ENCODE peak calls at places on chromosome 17, in six cellular contexts. One of them, this sample, is unnamed.

GRCh38 chr17:81494984-81495383 is 17.6 kb downstream of the ACTG1 start:
- DNase-seq in GM12892: no peak
- DNase-seq in K562: no peak
- DNase-seq in HepG2: no peak
- DNase-seq in H1: no peak
- DNase-seq in GM12878: no peak
- DNase-seq in this sample: no peak

GRCh38 chr17:67440311-67441051 is 63.4 kb downstream of the PITPNC1 start:
- DNase-seq in GM12892: no peak
- DNase-seq in K562: no peak
- DNase-seq in HepG2: no peak
- DNase-seq in H1: no peak
- DNase-seq in GM12878: no peak
- DNase-seq in this sample: no peak

GRCh38 chr17:37710344-37710886 is 34.4 kb downstream of the HNF1B start:
- DNase-seq in GM12892: no peak
- DNase-seq in K562: peak
- DNase-seq in HepG2: peak
- DNase-seq in H1: peak
- DNase-seq in GM12878: no peak
- DNase-seq in this sample: no peak

GRCh38 chr17:78986048-78986648 is 6.4 kb upstream of the LGALS3BP start:
- DNase-seq in GM12892: no peak
- DNase-seq in K562: peak
- DNase-seq in HepG2: peak
- DNase-seq in H1: no peak
- DNase-seq in GM12878: no peak
- DNase-seq in this sample: no peak

GRCh38 chr17:57045868-57046671 is 39.0 kb upstream of the AKAP1 start:
- DNase-seq in GM12892: peak
- DNase-seq in K562: no peak
- DNase-seq in HepG2: no peak
- DNase-seq in H1: no peak
- DNase-seq in GM12878: no peak
- DNase-seq in this sample: peak

GRCh38 chr17:1322469-1322868 is 43.0 kb downstream of the TRARG1 start:
- DNase-seq in GM12892: no peak
- DNase-seq in K562: no peak
- DNase-seq in HepG2: no peak
- DNase-seq in H1: no peak
- DNase-seq in GM12878: no peak
- DNase-seq in this sample: no peak

GRCh38 chr17:41913798-41914197 is 5.0 kb downstream of the ACLY start:
- DNase-seq in GM12892: no peak
- DNase-seq in K562: no peak
- DNase-seq in HepG2: no peak
- DNase-seq in H1: no peak
- DNase-seq in GM12878: no peak
- DNase-seq in this sample: no peak

GRCh38 chr17:81927653-81928496 is at the start of gene MAFG:
- DNase-seq in GM12892: peak
- DNase-seq in K562: peak
- DNase-seq in HepG2: peak
- DNase-seq in H1: peak
- DNase-seq in GM12878: peak
- DNase-seq in this sample: peak

GRCh38 chr17:79389896-79390295 is 221.0 kb downstream of the RBFOX3 start:
- DNase-seq in GM12892: no peak
- DNase-seq in K562: no peak
- DNase-seq in HepG2: no peak
- DNase-seq in H1: no peak
- DNase-seq in GM12878: no peak
- DNase-seq in this sample: no peak

GRCh38 chr17:170130-170654 is 11.3 kb downstream of the DOC2B start:
- DNase-seq in GM12892: no peak
- DNase-seq in K562: no peak
- DNase-seq in HepG2: no peak
- DNase-seq in H1: no peak
- DNase-seq in GM12878: no peak
- DNase-seq in this sample: no peak

GRCh38 chr17:29847527-29847931 is 82.5 kb downstream of the SSH2 start:
- DNase-seq in GM12892: no peak
- DNase-seq in K562: no peak
- DNase-seq in HepG2: no peak
- DNase-seq in H1: no peak
- DNase-seq in GM12878: no peak
- DNase-seq in this sample: no peak

GRCh38 chr17:50560931-50561750 is 626 bp downstream of the CACNA1G start:
- DNase-seq in GM12892: no peak
- DNase-seq in K562: no peak
- DNase-seq in HepG2: no peak
- DNase-seq in H1: no peak
- DNase-seq in GM12878: no peak
- DNase-seq in this sample: no peak

GRCh38 chr17:54947396-54947795 is 21.1 kb downstream of the COX11 start:
- DNase-seq in GM12892: no peak
- DNase-seq in K562: no peak
- DNase-seq in HepG2: peak
- DNase-seq in H1: no peak
- DNase-seq in GM12878: no peak
- DNase-seq in this sample: no peak

DNA sequence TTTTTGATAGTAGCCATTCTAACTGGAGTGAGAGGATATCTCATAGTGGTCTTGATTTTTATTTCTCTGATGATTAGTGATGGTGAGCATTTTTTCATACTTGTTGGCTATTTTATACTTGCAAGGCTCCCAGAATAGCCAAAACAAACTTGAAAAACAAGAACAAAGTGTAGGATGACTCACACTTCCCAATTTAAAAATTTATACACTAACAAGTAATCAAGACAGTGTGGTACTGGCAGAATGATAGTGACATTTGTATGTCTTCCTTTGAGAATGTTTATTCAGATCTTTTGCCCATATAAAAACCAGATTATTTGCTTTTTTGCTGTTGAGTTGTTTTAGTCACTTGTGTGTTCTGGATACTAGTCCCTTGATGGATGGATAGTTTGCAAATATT is 17.8 kb downstream of the SPECC1 start:
- DNase-seq in GM12892: no peak
- DNase-seq in K562: no peak
- DNase-seq in HepG2: no peak
- DNase-seq in H1: no peak
- DNase-seq in GM12878: no peak
- DNase-seq in this sample: no peak
- TF ChIP-seq TAF1 in GM12892: no peak
- TF ChIP-seq TAF1 in K562: no peak
- TF ChIP-seq TAF1 in HepG2: no peak
- TF ChIP-seq TAF1 in H1: no peak
- TF ChIP-seq TAF1 in GM12878: no peak
- TF ChIP-seq TAF1 in this sample: no peak

GRCh38 chr17:44900894-44901293 is 1.6 kb upstream of the EFTUD2 start:
- DNase-seq in GM12892: no peak
- DNase-seq in K562: no peak
- DNase-seq in HepG2: no peak
- DNase-seq in H1: no peak
- DNase-seq in GM12878: no peak
- DNase-seq in this sample: no peak

GRCh38 chr17:44898768-44899073 is 524 bp downstream of the EFTUD2 start:
- DNase-seq in GM12892: no peak
- DNase-seq in K562: no peak
- DNase-seq in HepG2: peak
- DNase-seq in H1: no peak
- DNase-seq in GM12878: no peak
- DNase-seq in this sample: no peak

GRCh38 chr17:44901323-44901965 is 2.2 kb upstream of the EFTUD2 start:
- DNase-seq in GM12892: no peak
- DNase-seq in K562: no peak
- DNase-seq in HepG2: no peak
- DNase-seq in H1: no peak
- DNase-seq in GM12878: no peak
- DNase-seq in this sample: no peak

GRCh38 chr17:44902135-44902760 is 3.0 kb upstream of the EFTUD2 start:
- DNase-seq in GM12892: no peak
- DNase-seq in K562: no peak
- DNase-seq in HepG2: no peak
- DNase-seq in H1: no peak
- DNase-seq in GM12878: no peak
- DNase-seq in this sample: no peak

GRCh38 chr17:44899074-44899782 is at the start of gene EFTUD2:
- DNase-seq in GM12892: peak
- DNase-seq in K562: peak
- DNase-seq in HepG2: peak
- DNase-seq in H1: peak
- DNase-seq in GM12878: peak
- DNase-seq in this sample: peak
- TF ChIP-seq POLR2A in GM12892: peak
- TF ChIP-seq POLR2A in K562: peak
- TF ChIP-seq POLR2A in HepG2: peak
- TF ChIP-seq POLR2A in H1: no peak
- TF ChIP-seq POLR2A in GM12878: peak
- TF ChIP-seq POLR2A in this sample: peak

GRCh38 chr17:59765038-59765437 is 57.6 kb downstream of the VMP1 start:
- DNase-seq in GM12892: no peak
- DNase-seq in K562: no peak
- DNase-seq in HepG2: no peak
- DNase-seq in H1: no peak
- DNase-seq in GM12878: no peak
- DNase-seq in this sample: no peak

GRCh38 chr17:59766486-59766885 is 59.0 kb downstream of the VMP1 start:
- DNase-seq in GM12892: no peak
- DNase-seq in K562: no peak
- DNase-seq in HepG2: no peak
- DNase-seq in H1: no peak
- DNase-seq in GM12878: no peak
- DNase-seq in this sample: no peak

GRCh38 chr17:59771093-59771492 is 63.6 kb downstream of the VMP1 start:
- DNase-seq in GM12892: no peak
- DNase-seq in K562: no peak
- DNase-seq in HepG2: no peak
- DNase-seq in H1: no peak
- DNase-seq in GM12878: no peak
- DNase-seq in this sample: no peak

GRCh38 chr17:59767176-59767575 is 59.7 kb downstream of the VMP1 start:
- DNase-seq in GM12892: no peak
- DNase-seq in K562: no peak
- DNase-seq in HepG2: no peak
- DNase-seq in H1: no peak
- DNase-seq in GM12878: no peak
- DNase-seq in this sample: no peak

DNA sequence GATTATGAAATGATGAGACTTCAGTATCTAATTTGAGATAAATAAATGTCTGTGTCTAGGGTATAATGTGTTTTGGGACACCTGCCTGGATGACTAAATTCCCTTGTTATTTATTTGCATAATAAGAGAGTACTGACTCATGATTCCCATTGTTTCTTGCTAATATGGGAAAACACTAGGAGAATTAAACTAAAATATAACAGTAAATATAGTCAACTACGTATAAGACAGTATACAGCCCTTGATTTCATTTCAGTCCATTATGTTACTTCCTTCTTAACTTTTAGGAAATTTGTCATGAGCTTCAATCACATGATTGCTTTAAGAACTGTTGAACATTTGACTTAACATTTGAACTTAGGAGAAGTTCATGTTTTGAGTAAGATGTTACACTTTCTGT is 62.4 kb downstream of the VMP1 start:
- DNase-seq in GM12892: no peak
- DNase-seq in K562: no peak
- DNase-seq in HepG2: no peak
- DNase-seq in H1: no peak
- DNase-seq in GM12878: no peak
- DNase-seq in this sample: no peak
- TF ChIP-seq TAF1 in GM12892: no peak
- TF ChIP-seq TAF1 in K562: no peak
- TF ChIP-seq TAF1 in HepG2: no peak
- TF ChIP-seq TAF1 in H1: no peak
- TF ChIP-seq TAF1 in GM12878: no peak
- TF ChIP-seq TAF1 in this sample: no peak

DNA sequence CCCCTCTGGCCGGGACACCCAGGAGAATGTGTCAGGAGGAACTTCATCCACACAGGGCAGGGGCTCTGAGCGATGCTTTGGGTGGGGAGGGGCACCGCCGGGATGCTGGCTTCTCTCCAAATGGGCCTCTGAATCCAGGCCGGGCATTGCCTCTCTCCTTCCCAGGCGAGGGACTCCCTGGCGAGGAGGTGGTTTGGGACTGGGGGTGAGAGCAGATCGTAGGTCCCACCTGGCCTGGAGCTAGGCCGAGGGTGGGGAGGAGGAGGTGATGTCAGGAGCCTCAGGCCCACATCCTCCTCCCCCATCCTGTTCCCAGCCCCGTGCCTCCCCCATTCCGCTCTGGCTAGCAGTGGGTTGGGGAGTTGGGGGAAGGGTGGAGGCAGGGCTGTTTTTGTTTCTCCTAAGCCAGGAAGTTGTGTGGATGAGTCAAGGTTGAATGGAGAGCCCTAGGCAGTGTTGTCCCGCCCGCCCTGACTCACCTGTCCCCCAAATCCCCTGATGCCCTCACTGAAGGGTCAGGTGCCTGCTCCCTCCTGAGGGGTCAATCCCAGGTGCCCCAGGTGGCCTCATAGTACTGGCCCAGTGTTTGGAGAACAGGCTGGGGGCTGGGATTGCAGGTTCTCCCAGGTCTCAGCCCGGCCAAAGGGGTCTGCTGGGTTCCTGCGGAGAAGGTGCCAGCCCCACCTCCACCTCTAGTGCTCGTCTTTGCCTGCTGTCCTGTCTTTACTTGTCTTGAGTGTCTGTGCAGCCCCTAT is 2.8 kb downstream of the GRB7 start:
- DNase-seq in GM12892: peak
- DNase-seq in K562: peak
- DNase-seq in HepG2: peak
- DNase-seq in H1: peak
- DNase-seq in GM12878: no peak
- DNase-seq in this sample: no peak
- TF ChIP-seq POLR2A in GM12892: no peak
- TF ChIP-seq POLR2A in K562: no peak
- TF ChIP-seq POLR2A in HepG2: peak
- TF ChIP-seq POLR2A in H1: no peak
- TF ChIP-seq POLR2A in GM12878: no peak
- TF ChIP-seq POLR2A in this sample: no peak

DNA sequence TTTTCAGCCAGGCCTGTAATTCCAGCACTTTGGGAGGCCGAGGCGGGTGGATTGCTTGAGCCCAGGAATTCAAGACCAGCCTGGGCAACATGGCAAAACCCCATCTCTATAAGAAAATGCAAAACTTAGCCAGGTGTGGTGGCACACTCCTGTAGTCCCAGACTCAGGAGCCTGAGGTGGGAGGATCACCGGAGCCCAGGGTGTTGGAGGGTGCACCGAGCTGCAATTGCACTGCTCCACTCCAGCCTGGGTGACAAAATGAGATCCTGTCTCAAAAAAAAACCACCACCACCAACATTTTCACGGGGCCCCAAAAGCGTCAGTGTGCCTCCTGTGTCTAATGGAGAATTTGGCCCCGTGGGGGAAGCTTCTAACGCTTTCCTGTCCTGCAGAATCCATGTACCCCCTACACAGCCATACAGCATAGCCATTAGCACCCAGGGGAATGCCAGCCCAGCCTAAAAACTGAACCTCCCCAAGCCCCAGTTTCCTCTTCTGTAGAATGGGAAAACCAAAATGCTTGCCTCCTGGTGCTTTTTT is 22.2 kb upstream of the MAP3K14 start:
- DNase-seq in GM12892: no peak
- DNase-seq in K562: no peak
- DNase-seq in HepG2: no peak
- DNase-seq in H1: no peak
- DNase-seq in GM12878: no peak
- DNase-seq in this sample: no peak
- TF ChIP-seq TAF1 in GM12892: no peak
- TF ChIP-seq TAF1 in K562: no peak
- TF ChIP-seq TAF1 in HepG2: no peak
- TF ChIP-seq TAF1 in H1: no peak
- TF ChIP-seq TAF1 in GM12878: no peak
- TF ChIP-seq TAF1 in this sample: no peak